ENCODE peak calls at places on chromosomes 12 and 14, in eight cellular contexts. Q is right lobe of liver, F is esophagus squamous epithelium, A is endothelial cell of umbilical vein, N is prostate gland, D is HCT116, U is ovary, J is sigmoid colon. G is an unnamed sample.

GRCh38 chr12:122421815-122422737 is at the start of gene CLIP1:
- DNase-seq in Q (peak), F (no peak), A (peak), N (peak), D (no peak), U (peak), J (peak), G (peak)

GRCh38 chr12:50200507-50201273 is 33.5 kb upstream of the CERS5 start:
- DNase-seq in Q (no peak), F (no peak), A (no peak), N (no peak), D (no peak), U (no peak), J (no peak), G (no peak)

GRCh38 chr12:57143454-57143853 is 4.0 kb downstream of the LRP1-AS start:
- DNase-seq in Q (no peak), F (no peak), A (no peak), N (no peak), D (no peak), U (no peak), J (no peak), G (no peak)

GRCh38 chr12:15928870-15929571 is 17.9 kb downstream of the DERA start:
- DNase-seq in Q (no peak), F (no peak), A (no peak), N (no peak), D (no peak), U (no peak), J (no peak), G (no peak)

GRCh38 chr12:23891115-23891514 is 58.4 kb downstream of the SOX5 start:
- DNase-seq in Q (no peak), F (no peak), A (no peak), N (no peak), D (no peak), U (no peak), J (no peak), G (no peak)

GRCh38 chr12:3342051-3342450 is 149.0 kb upstream of the PRMT8 start:
- DNase-seq in Q (no peak), F (no peak), A (peak), N (peak), D (no peak), U (peak), J (no peak), G (no peak)

GRCh38 chr12:108722992-108723766 is 8.1 kb downstream of the CORO1C start:
- DNase-seq in Q (no peak), F (no peak), A (peak), N (no peak), D (no peak), U (no peak), J (peak), G (no peak)

GRCh38 chr14:50944647-50945413 is 547 bp upstream of the PYGL start:
- DNase-seq in Q (peak), F (no peak), A (peak), N (peak), D (peak), U (peak), J (peak), G (peak)

GRCh38 chr14:87155850-87156491 is 837.0 kb downstream of the GALC start:
- DNase-seq in Q (no peak), F (no peak), A (no peak), N (no peak), D (no peak), U (no peak), J (no peak), G (no peak)

GRCh38 chr12:61993734-61994345 is 266.4 kb upstream of the USP15 start:
- DNase-seq in Q (no peak), F (no peak), A (peak), N (no peak), D (peak), U (no peak), J (no peak), G (no peak)

GRCh38 chr14:71361335-71361734 is 454.1 kb downstream of the PCNX1 start:
- DNase-seq in Q (no peak), F (no peak), A (no peak), N (no peak), D (no peak), U (no peak), J (no peak), G (no peak)

GRCh38 chr12:125455556-125455955 is 390.3 kb downstream of the AACS start:
- DNase-seq in Q (no peak), F (no peak), A (no peak), N (no peak), D (no peak), U (no peak), J (no peak), G (no peak)

GRCh38 chr14:105142651-105143450 is 25.7 kb downstream of the JAG2 start:
- DNase-seq in Q (peak), F (no peak), A (no peak), N (no peak), D (no peak), U (no peak), J (peak), G (no peak)

GRCh38 chr12:62078020-62078419 is 182.2 kb upstream of the USP15 start:
- DNase-seq in Q (no peak), F (no peak), A (no peak), N (no peak), D (no peak), U (no peak), J (no peak), G (no peak)

GRCh38 chr14:29999013-29999539 is 71.4 kb upstream of the PRKD1 start:
- DNase-seq in Q (no peak), F (no peak), A (no peak), N (no peak), D (no peak), U (no peak), J (no peak), G (no peak)

GRCh38 chr12:91877461-91878230 is 268.0 kb downstream of the BTG1 start:
- DNase-seq in Q (no peak), F (no peak), A (no peak), N (no peak), D (no peak), U (no peak), J (no peak), G (no peak)

GRCh38 chr12:120951-121350 is 54.4 kb downstream of the IQSEC3 start:
- DNase-seq in Q (no peak), F (no peak), A (no peak), N (no peak), D (no peak), U (no peak), J (no peak), G (no peak)

GRCh38 chr14:49106721-49107689 is 479.2 kb downstream of the RPS29 start:
- DNase-seq in Q (no peak), F (no peak), A (no peak), N (no peak), D (no peak), U (no peak), J (no peak), G (no peak)

GRCh38 chr14:22753586-22753985 is 12.9 kb upstream of the OXA1L start:
- DNase-seq in Q (no peak), F (no peak), A (no peak), N (no peak), D (no peak), U (no peak), J (no peak), G (no peak)

GRCh38 chr14:104115131-104115600 is 23.2 kb upstream of the KIF26A start:
- DNase-seq in Q (peak), F (no peak), A (no peak), N (no peak), D (no peak), U (no peak), J (no peak), G (no peak)

GRCh38 chr14:91946313-91947195 is 940 bp downstream of the FBLN5 start:
- DNase-seq in Q (no peak), F (no peak), A (peak), N (no peak), D (no peak), U (no peak), J (no peak), G (peak)

GRCh38 chr14:54683882-54684794 is 117.2 kb downstream of the SAMD4A start:
- DNase-seq in Q (no peak), F (no peak), A (peak), N (no peak), D (no peak), U (peak), J (peak), G (peak)

GRCh38 chr12:114166360-114166759 is 200.2 kb upstream of the RBM19 start:
- DNase-seq in Q (no peak), F (no peak), A (no peak), N (no peak), D (peak), U (no peak), J (no peak), G (no peak)

GRCh38 chr12:63930971-63931370 is 86.5 kb downstream of the SRGAP1 start:
- DNase-seq in Q (no peak), F (no peak), A (no peak), N (no peak), D (no peak), U (no peak), J (no peak), G (no peak)

GRCh38 chr12:108618079-108618952 is 15.4 kb downstream of the SELPLG start:
- DNase-seq in Q (peak), F (no peak), A (peak), N (peak), D (peak), U (peak), J (peak), G (peak)

GRCh38 chr14:104265918-104266642 is 127.7 kb downstream of the KIF26A start:
- DNase-seq in Q (no peak), F (no peak), A (no peak), N (no peak), D (no peak), U (no peak), J (peak), G (peak)

GRCh38 chr12:111251099-111251498 is 117.8 kb downstream of the PHETA1 start:
- DNase-seq in Q (no peak), F (no peak), A (no peak), N (no peak), D (no peak), U (no peak), J (no peak), G (no peak)

GRCh38 chr14:70857499-70857895 is 48.2 kb upstream of the MAP3K9 start:
- DNase-seq in Q (no peak), F (no peak), A (no peak), N (no peak), D (no peak), U (no peak), J (no peak), G (no peak)

GRCh38 chr14:92649934-92650545 is 98.4 kb downstream of the LGMN start:
- DNase-seq in Q (peak), F (peak), A (no peak), N (peak), D (no peak), U (peak), J (peak), G (peak)

GRCh38 chr14:103132381-103133212 is 9.3 kb downstream of the TNFAIP2 start:
- DNase-seq in Q (no peak), F (no peak), A (no peak), N (no peak), D (no peak), U (peak), J (no peak), G (no peak)

GRCh38 chr12:109109756-109110350 is 6.5 kb upstream of the ACACB start:
- DNase-seq in Q (no peak), F (no peak), A (no peak), N (no peak), D (no peak), U (no peak), J (no peak), G (no peak)

GRCh38 chr14:95493976-95494375 is 22.5 kb downstream of the SYNE3 start:
- DNase-seq in Q (no peak), F (no peak), A (no peak), N (no peak), D (no peak), U (no peak), J (no peak), G (no peak)

GRCh38 chr12:132397152-132397933 is 68.0 kb upstream of the GALNT9 start:
- DNase-seq in Q (no peak), F (no peak), A (no peak), N (no peak), D (no peak), U (no peak), J (peak), G (no peak)
- TF ChIP-seq CTCF in Q (no peak), F (no peak), A (no peak), N (no peak), D (no peak), U (no peak), J (no peak), G (no peak)

DNA sequence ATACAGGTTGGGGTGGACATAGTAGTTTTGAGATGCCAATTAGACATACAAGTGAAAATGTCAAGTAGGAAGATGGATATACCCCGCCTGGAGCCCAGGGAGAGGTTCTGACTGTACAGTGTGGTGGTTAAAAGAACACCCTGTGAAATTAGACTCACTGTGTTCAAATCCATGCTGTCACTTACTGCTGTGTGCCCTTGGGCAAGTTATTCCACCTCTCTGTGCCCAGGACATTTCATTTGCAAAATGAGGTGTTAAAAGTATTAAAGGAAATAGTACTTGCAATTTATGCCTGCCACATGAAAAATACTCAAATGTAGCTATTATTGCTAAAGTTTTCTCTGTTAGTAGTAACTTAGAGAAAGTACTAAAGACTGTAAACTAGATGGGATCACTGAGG is 18.5 kb downstream of the GALNT4 start:
- DNase-seq in Q (no peak), F (no peak), A (no peak), N (no peak), D (no peak), U (no peak), J (no peak), G (no peak)
- H3K4me3 ChIP-seq in Q (no peak), F (no peak), A (no peak), N (no peak), D (no peak), U (no peak), J (no peak), G (no peak)

GRCh38 chr12:75511116-75512048 is at the start of gene KRR1:
- DNase-seq in Q (peak), F (peak), A (peak), N (peak), D (peak), U (peak), J (peak), G (peak)
- TF ChIP-seq POLR2A in Q (peak), F (peak), A (peak), N (peak), D (peak), U (no peak), J (no peak), G (no peak)

DNA sequence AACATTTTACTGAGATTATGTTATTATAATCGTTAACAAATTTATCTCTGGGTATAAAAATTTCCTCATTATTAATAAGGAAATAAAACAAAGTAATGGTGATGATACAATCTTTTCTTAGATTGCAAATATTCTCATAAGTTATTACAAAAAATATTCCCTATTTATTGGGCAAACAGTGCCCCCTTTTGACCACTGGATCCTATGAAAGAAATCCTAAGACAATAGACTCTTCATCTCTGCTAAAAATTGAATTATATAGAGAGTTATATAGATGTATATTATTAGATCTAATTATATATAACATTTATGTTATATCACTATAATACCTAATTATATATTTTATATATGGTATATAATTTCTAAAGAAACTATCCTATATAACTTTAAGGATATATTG is 94.2 kb upstream of the FGD4 start:
- DNase-seq in Q (no peak), F (no peak), A (peak), N (no peak), D (peak), U (no peak), J (no peak), G (no peak)
- TF ChIP-seq CTCF in Q (peak), F (peak), A (peak), N (peak), D (peak), U (no peak), J (no peak), G (no peak)

GRCh38 chr12:1580036-1580435 is 14.3 kb downstream of the FBXL14 start:
- DNase-seq in Q (no peak), F (no peak), A (no peak), N (no peak), D (no peak), U (no peak), J (no peak), G (no peak)
- H3K4me3 ChIP-seq in Q (no peak), F (no peak), A (no peak), N (no peak), D (no peak), U (no peak), J (no peak), G (no peak)

GRCh38 chr14:77037886-77038511 is 9.5 kb upstream of the IRF2BPL start:
- DNase-seq in Q (no peak), F (no peak), A (peak), N (no peak), D (no peak), U (peak), J (peak), G (no peak)

GRCh38 chr14:77039285-77040058 is 11.0 kb upstream of the IRF2BPL start:
- DNase-seq in Q (no peak), F (no peak), A (peak), N (no peak), D (no peak), U (no peak), J (no peak), G (no peak)

GRCh38 chr14:77040995-77041744 is 12.7 kb upstream of the IRF2BPL start:
- DNase-seq in Q (no peak), F (no peak), A (no peak), N (no peak), D (no peak), U (peak), J (peak), G (no peak)

GRCh38 chr14:77040309-77040994 is 11.9 kb upstream of the IRF2BPL start:
- DNase-seq in Q (peak), F (peak), A (peak), N (peak), D (peak), U (peak), J (peak), G (peak)

DNA sequence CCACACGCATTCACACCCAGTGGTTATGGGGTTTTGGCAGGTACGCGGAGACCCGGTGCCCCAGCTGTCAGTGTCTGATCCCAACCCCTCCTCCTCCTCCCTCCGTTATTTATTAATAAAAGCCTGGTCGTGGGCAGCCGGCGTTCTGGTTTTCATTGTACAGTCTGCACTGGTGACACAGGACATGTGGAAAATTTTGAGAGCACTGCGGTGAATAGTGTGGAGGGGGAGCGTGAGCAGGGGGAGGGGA is 11.5 kb upstream of the IRF2BPL start:
- DNase-seq in Q (no peak), F (no peak), A (no peak), N (no peak), D (no peak), U (no peak), J (no peak), G (no peak)
- TF ChIP-seq POLR2A in Q (peak), F (no peak), A (no peak), N (no peak), D (no peak), U (peak), J (no peak), G (no peak)

GRCh38 chr14:75648066-75648838 is 12.4 kb downstream of the ERG28 start:
- DNase-seq in Q (peak), F (no peak), A (peak), N (peak), D (peak), U (peak), J (peak), G (no peak)
- TF ChIP-seq CTCF in Q (no peak), F (no peak), A (no peak), N (no peak), D (no peak), U (no peak), J (no peak), G (peak)